ENCODE peak calls at places on chromosome 6, in four cellular contexts. One of them, this sample, is unnamed.

GRCh38 chr6:19492631-19493030 is 344.5 kb upstream of the ID4 start:
- DNase-seq in activated gamma-delta T cell: no peak
- DNase-seq in OCI-LY7: no peak
- DNase-seq in activated CD8-positive, alpha-beta memory T cell treated with anti-CD3 and anti-CD28 coated beads for 1 hour: no peak
- DNase-seq in this sample: no peak

GRCh38 chr6:93008385-93008784 is 411.0 kb downstream of the EPHA7 start:
- DNase-seq in activated gamma-delta T cell: no peak
- DNase-seq in OCI-LY7: no peak
- DNase-seq in activated CD8-positive, alpha-beta memory T cell treated with anti-CD3 and anti-CD28 coated beads for 1 hour: no peak
- DNase-seq in this sample: no peak

GRCh38 chr6:107080036-107080435 is 35.3 kb downstream of the BEND3 start:
- DNase-seq in activated gamma-delta T cell: no peak
- DNase-seq in OCI-LY7: peak
- DNase-seq in activated CD8-positive, alpha-beta memory T cell treated with anti-CD3 and anti-CD28 coated beads for 1 hour: no peak
- DNase-seq in this sample: no peak

GRCh38 chr6:157023958-157024357 is 246.8 kb downstream of the ARID1B start:
- DNase-seq in activated gamma-delta T cell: no peak
- DNase-seq in OCI-LY7: no peak
- DNase-seq in activated CD8-positive, alpha-beta memory T cell treated with anti-CD3 and anti-CD28 coated beads for 1 hour: no peak
- DNase-seq in this sample: no peak

GRCh38 chr6:42155293-42155692 is 12.9 kb upstream of the C6orf132 start:
- DNase-seq in activated gamma-delta T cell: no peak
- DNase-seq in OCI-LY7: no peak
- DNase-seq in activated CD8-positive, alpha-beta memory T cell treated with anti-CD3 and anti-CD28 coated beads for 1 hour: no peak
- DNase-seq in this sample: no peak

GRCh38 chr6:165506657-165507056 is 156.4 kb downstream of the PDE10A start:
- DNase-seq in activated gamma-delta T cell: no peak
- DNase-seq in OCI-LY7: no peak
- DNase-seq in activated CD8-positive, alpha-beta memory T cell treated with anti-CD3 and anti-CD28 coated beads for 1 hour: no peak
- DNase-seq in this sample: no peak

GRCh38 chr6:122833229-122833556 is 44.1 kb downstream of the SMPDL3A start:
- DNase-seq in activated gamma-delta T cell: no peak
- DNase-seq in OCI-LY7: no peak
- DNase-seq in activated CD8-positive, alpha-beta memory T cell treated with anti-CD3 and anti-CD28 coated beads for 1 hour: no peak
- DNase-seq in this sample: no peak

GRCh38 chr6:138182939-138183791 is 21.4 kb downstream of the ARFGEF3 start:
- DNase-seq in activated gamma-delta T cell: no peak
- DNase-seq in OCI-LY7: no peak
- DNase-seq in activated CD8-positive, alpha-beta memory T cell treated with anti-CD3 and anti-CD28 coated beads for 1 hour: no peak
- DNase-seq in this sample: no peak

GRCh38 chr6:133062077-133062476 is 179.1 kb upstream of the EYA4 start:
- DNase-seq in activated gamma-delta T cell: no peak
- DNase-seq in OCI-LY7: no peak
- DNase-seq in activated CD8-positive, alpha-beta memory T cell treated with anti-CD3 and anti-CD28 coated beads for 1 hour: no peak
- DNase-seq in this sample: no peak

This sample was measured in Kasumi-1.